ENCODE peak calls at places on chromosomes 3 and 15, in nine cellular contexts. Z, J, E, I, B, S, C, O and R are unnamed samples.
A peak's percentile ranks its signal among the peaks of the same experiment; 100 is the strongest.

GRCh38 chr3:171095063-171095462 is 68.5 kb upstream of the SLC2A2 start:
- DNase-seq in B (no peak), I (no peak), J (no peak), S (no peak), E (no peak), Z (no peak), O (no peak), C (no peak), R (no peak)

GRCh38 chr3:139534444-139534812 is 5.1 kb downstream of the RBP1 start:
- DNase-seq in J (no peak), E (no peak), Z (no peak), C (peak; percentile 87), S (no peak), I (no peak), O (no peak), B (peak; percentile 86), R (peak; percentile 87)

GRCh38 chr3:6799264-6799915 is 61.5 kb upstream of the GRM7 start:
- DNase-seq in I (peak; percentile 3), Z (no peak), B (no peak), O (peak; percentile 1), S (peak; percentile 49), C (peak; percentile 42), J (peak; percentile 9), E (no peak), R (peak; percentile 73)

GRCh38 chr3:10373686-10374261 is 52.9 kb upstream of the SEC13 start:
- DNase-seq in C (peak; percentile 37), J (no peak), Z (no peak), E (no peak), I (no peak), S (peak; percentile 8), O (no peak), B (no peak), R (peak; percentile 52)

GRCh38 chr3:190865828-190866227 is 3.3 kb upstream of the GMNC start:
- DNase-seq in E (no peak), I (no peak), B (no peak), C (peak; percentile 72), O (no peak), S (no peak), Z (no peak), J (no peak), R (no peak)

GRCh38 chr15:78065284-78065872 is 12.1 kb downstream of the TBC1D2B start:
- DNase-seq in C (peak; percentile 20), O (no peak), S (no peak), J (peak; percentile 50), E (peak; percentile 96), I (no peak), Z (peak; percentile 81), B (peak; percentile 92), R (no peak)

GRCh38 chr3:134627831-134628230 is 23.0 kb downstream of the KY start:
- DNase-seq in Z (no peak), J (no peak), S (no peak), O (no peak), B (peak; percentile 48), I (no peak), E (no peak), C (peak; percentile 44), R (no peak)

GRCh38 chr3:172217877-172218276 is 178.5 kb downstream of the FNDC3B start:
- DNase-seq in E (no peak), S (no peak), O (no peak), B (peak; percentile 72), C (peak; percentile 50), J (no peak), Z (no peak), I (no peak), R (peak; percentile 64)

GRCh38 chr3:135454890-135455289 is 510.6 kb upstream of the PPP2R3A start:
- DNase-seq in B (no peak), O (no peak), C (no peak), S (no peak), J (no peak), Z (no peak), E (no peak), I (no peak), R (no peak)

GRCh38 chr3:189563841-189564563 is 67.2 kb upstream of the TP63 start:
- DNase-seq in Z (no peak), O (no peak), I (no peak), J (no peak), C (peak; percentile 97), E (no peak), B (peak; percentile 92), S (no peak), R (no peak)

GRCh38 chr3:123658118-123658859 is 73.4 kb upstream of the HACD2 start:
- DNase-seq in J (peak; percentile 53), I (no peak), E (no peak), S (no peak), C (peak; percentile 24), Z (no peak), O (no peak), B (no peak), R (no peak)

GRCh38 chr3:50428007-50428633 is 68.8 kb upstream of the TMEM115 start:
- DNase-seq in O (no peak), J (no peak), S (no peak), B (peak; percentile 52), Z (no peak), E (no peak), C (peak; percentile 52), I (no peak), R (peak; percentile 21)

GRCh38 chr15:36234743-36235142 is 344.7 kb upstream of the CDIN1 start:
- DNase-seq in J (no peak), S (no peak), C (peak; percentile 63), Z (no peak), B (no peak), E (no peak), O (no peak), I (no peak), R (no peak)

GRCh38 chr3:116741462-116741861 is 31.9 kb downstream of the TUSC7 start:
- DNase-seq in S (no peak), B (no peak), Z (no peak), O (no peak), C (no peak), I (no peak), J (no peak), E (no peak), R (peak; percentile 41)

GRCh38 chr3:64039972-64040733 is 16.9 kb upstream of the PSMD6 start:
- DNase-seq in I (no peak), B (no peak), Z (no peak), E (no peak), J (no peak), S (no peak), C (no peak), O (no peak), R (no peak)

DNA sequence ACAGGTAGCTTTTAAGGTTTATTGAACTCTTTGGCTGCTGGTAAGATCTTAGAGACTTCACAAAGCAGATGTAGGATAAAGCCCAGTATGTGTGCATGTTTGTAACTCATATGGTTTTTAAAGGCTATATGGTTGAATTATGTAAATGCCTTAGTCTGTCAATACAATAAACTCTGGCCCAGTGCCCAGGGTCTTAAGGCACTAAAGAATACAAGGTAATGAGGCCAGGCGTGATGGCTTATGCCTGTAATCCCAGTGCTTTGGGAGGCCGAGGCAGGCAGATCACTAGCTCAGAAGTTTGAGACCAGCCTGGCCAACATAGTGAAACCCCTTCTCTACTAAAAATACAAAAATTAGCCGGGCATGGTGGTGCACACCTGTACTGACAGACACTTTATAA is 170.3 kb upstream of the CGNL1 start:
- DNase-seq in B (no peak), S (peak; percentile 61), I (no peak), J (no peak), O (no peak), E (no peak), C (no peak), Z (no peak), R (no peak)
- H3K9me3 ChIP-seq in B (no peaks in the 10 kb centered on the region), S (no peaks in the 10 kb centered on the region), I (no peaks in the 10 kb centered on the region), J (no peaks in the 10 kb centered on the region), O (no peaks in the 10 kb centered on the region), E (no peaks in the 10 kb centered on the region), C (no peaks in the 10 kb centered on the region), Z (no peaks in the 10 kb centered on the region), R (no peaks in the 10 kb centered on the region)

GRCh38 chr3:46091971-46092703 is 64.9 kb upstream of the XCR1 start:
- DNase-seq in O (no peak), E (peak; percentile 21), Z (no peak), C (no peak), J (no peak), S (no peak), I (no peak), B (no peak), R (no peak)
- H3K4me1 ChIP-seq in O (peaks cover 15% of the 10 kb centered on the region), E (peaks cover 2% of the 10 kb centered on the region), Z (peaks cover 3% of the 10 kb centered on the region), C (peaks cover 21% of the 10 kb centered on the region), J (no peaks in the 10 kb centered on the region), S (no peaks in the 10 kb centered on the region), I (no peaks in the 10 kb centered on the region), B (peaks cover 57% of the 10 kb centered on the region), R (no peaks in the 10 kb centered on the region)

GRCh38 chr3:16357698-16358097 is 92.7 kb downstream of the OXNAD1 start:
- DNase-seq in O (no peak), J (peak; percentile 48), B (no peak), C (no peak), S (no peak), E (no peak), Z (no peak), I (no peak), R (peak; percentile 46)

GRCh38 chr3:16357191-16357590 is 92.2 kb downstream of the OXNAD1 start:
- DNase-seq in S (no peak), B (no peak), E (no peak), O (no peak), I (no peak), Z (no peak), C (no peak), J (no peak), R (peak; percentile 8)

GRCh38 chr3:16361087-16361486 is 96.1 kb downstream of the OXNAD1 start:
- DNase-seq in S (no peak), I (no peak), E (no peak), B (no peak), C (no peak), O (no peak), J (no peak), Z (no peak), R (no peak)

GRCh38 chr3:16362781-16363180 is 97.8 kb downstream of the OXNAD1 start:
- DNase-seq in B (no peak), Z (no peak), O (no peak), I (no peak), E (no peak), C (no peak), S (no peak), J (no peak), R (no peak)

GRCh38 chr3:16359331-16359730 is 94.3 kb downstream of the OXNAD1 start:
- DNase-seq in B (no peak), Z (no peak), I (no peak), E (no peak), J (peak; percentile 44), S (no peak), C (no peak), O (no peak), R (no peak)
- H3K36me3 ChIP-seq in B (no peaks in the 10 kb centered on the region), Z (peaks cover 2% of the 10 kb centered on the region), I (peaks cover 1% of the 10 kb centered on the region), E (peaks cover 41% of the 10 kb centered on the region), J (no peaks in the 10 kb centered on the region), S (no peaks in the 10 kb centered on the region), C (no peaks in the 10 kb centered on the region), O (no peaks in the 10 kb centered on the region), R (no peaks in the 10 kb centered on the region)

DNA sequence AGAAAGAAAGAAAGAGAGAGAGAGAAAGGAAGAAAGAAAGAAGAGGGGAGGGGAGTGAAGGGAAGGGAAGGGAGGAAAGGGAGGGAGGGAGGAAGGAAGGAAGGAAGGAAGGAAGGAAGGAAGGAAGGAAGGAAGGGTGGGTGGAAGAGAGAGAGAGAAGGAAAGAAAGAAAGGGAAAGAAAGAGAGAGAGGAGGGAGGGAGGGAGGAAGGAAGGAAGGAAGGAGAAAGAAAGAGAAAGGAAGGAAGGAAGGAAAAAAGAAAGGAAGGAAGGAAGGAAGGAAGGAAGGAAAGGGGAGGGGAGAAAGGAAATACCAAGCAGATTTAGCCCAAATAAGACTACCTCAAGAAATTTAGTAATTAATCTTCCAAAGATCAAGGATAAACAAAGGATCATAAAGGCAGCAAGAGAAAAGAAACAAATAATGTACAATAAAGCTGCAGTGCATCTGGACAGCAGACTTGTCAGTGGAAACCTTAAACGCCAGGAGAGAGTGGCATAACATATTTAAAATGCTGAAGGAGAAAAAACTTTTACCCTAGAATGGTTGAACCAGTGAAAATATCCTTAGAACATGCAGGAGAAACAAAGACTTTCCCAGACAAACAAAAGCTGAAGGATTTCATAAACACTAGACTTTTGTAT is 427.6 kb downstream of the TBL1XR1 start:
- DNase-seq in E (no peak), O (no peak), C (no peak), Z (no peak), S (no peak), J (no peak), I (no peak), B (no peak), R (no peak)
- H3K9me3 ChIP-seq in E (no peaks in the 10 kb centered on the region), O (no peaks in the 10 kb centered on the region), C (no peaks in the 10 kb centered on the region), Z (peaks cover 5% of the 10 kb centered on the region), S (no peaks in the 10 kb centered on the region), J (no peaks in the 10 kb centered on the region), I (no peaks in the 10 kb centered on the region), B (peaks cover 8% of the 10 kb centered on the region), R (no peaks in the 10 kb centered on the region)